ENCODE peak calls at places on chromosome 4, in five cellular contexts. N is activated CD8-positive, alpha-beta memory T cell treated with anti-CD3 and anti-CD28 coated beads, Interleukin-2, amount 50 U/mL, for 48 hours; Y is H9; E is HS-5; S is A172. V is an unnamed sample.

GRCh38 chr4:145930592-145930991 is 8.0 kb downstream of the ZNF827 start:
- DNase-seq in E (no peak), Y (no peak), N (no peak), S (no peak), V (no peak)

GRCh38 chr4:143375326-143376073 is 38.8 kb downstream of the GAB1 start:
- DNase-seq in N (no peak), E (no peak), S (peak; percentile 18), Y (peak; percentile 50), V (no peak)

GRCh38 chr4:166501941-166502382 is 628.9 kb downstream of the TLL1 start:
- DNase-seq in N (no peak), S (no peak), Y (peak; percentile 84), E (no peak), V (no peak)

GRCh38 chr4:139825523-139826014 is 159.9 kb downstream of the MGST2 start:
- DNase-seq in S (no peak), E (no peak), N (no peak), Y (peak; percentile 42), V (no peak)

GRCh38 chr4:185912779-185913178 is 100.8 kb upstream of the SORBS2 start:
- DNase-seq in E (peak; percentile 11), N (no peak), Y (no peak), S (peak; percentile 31), V (no peak)

GRCh38 chr4:128698386-128698785 is 111.1 kb upstream of the JADE1 start:
- DNase-seq in N (no peak), Y (no peak), S (no peak), E (no peak), V (no peak)

GRCh38 chr4:69835766-69836165 is 24.2 kb downstream of the SULT1E1 start:
- DNase-seq in S (no peak), Y (no peak), E (no peak), N (no peak), V (no peak)

GRCh38 chr4:183905081-183905592 is at the start of gene STOX2:
- DNase-seq in S (no peak), Y (peak; percentile 84), E (no peak), N (peak; percentile 56), V (peak; percentile 19)